ENCODE peak calls at places on chromosomes 7 and 10, in nine cellular contexts. I is right cardiac atrium; D is heart left ventricle; T is body of pancreas; W is lower lobe of right lung; A is heart right ventricle; Y is naive thymus-derived CD4-positive, alpha-beta T cell; H is CD4-positive, CD25-positive, alpha-beta regulatory T cell; G is aorta. E is an unnamed sample. For H3K27me3, the result is how much of the 10 kb centered on the place peaks cover.

GRCh38 chr10:117496616-117497028 is 45.9 kb upstream of the EMX2 start:
- ATAC-seq in T (peak), Y (peak), A (peak), I (peak), D (peak), H (peak), G (peak), W (peak), E (peak)

GRCh38 chr10:11381023-11381422 is 230.4 kb downstream of the USP6NL start:
- ATAC-seq in G (no peak), A (no peak), H (no peak), T (no peak), I (no peak), W (no peak), Y (no peak), D (no peak), E (no peak)

GRCh38 chr7:55019329-55019690 is 493 bp downstream of the EGFR start:
- ATAC-seq in G (peak), I (peak), W (peak), T (peak), Y (no peak), A (peak), D (peak), H (no peak), E (peak)

GRCh38 chr10:80199828-80200227 is 5.5 kb downstream of the ANXA11 start:
- ATAC-seq in G (peak), A (peak), I (peak), D (peak), H (no peak), W (peak), Y (no peak), T (no peak), E (peak)

GRCh38 chr10:106935978-106936451 is 228.5 kb downstream of the SORCS1 start:
- ATAC-seq in T (no peak), Y (peak), W (peak), D (no peak), A (no peak), G (no peak), H (no peak), I (peak), E (peak)

GRCh38 chr10:35916791-35917190 is 274.7 kb upstream of the FZD8 start:
- ATAC-seq in H (no peak), G (no peak), D (no peak), I (peak), A (no peak), W (no peak), Y (no peak), T (no peak), E (no peak)

GRCh38 chr10:14925268-14925667 is 28.6 kb downstream of the DCLRE1C start:
- ATAC-seq in G (no peak), A (no peak), H (no peak), W (no peak), D (no peak), Y (no peak), T (no peak), I (no peak), E (no peak)

GRCh38 chr7:4631664-4632171 is 50.4 kb upstream of the FOXK1 start:
- ATAC-seq in Y (peak), H (no peak), A (peak), T (peak), W (peak), I (peak), D (peak), G (peak), E (peak)

GRCh38 chr7:49037348-49038210 is 113.2 kb downstream of the CDC14C start:
- ATAC-seq in T (no peak), Y (no peak), A (no peak), G (no peak), W (no peak), D (no peak), H (no peak), I (no peak), E (no peak)

GRCh38 chr7:92360387-92360786 is 86.9 kb upstream of the GATAD1 start:
- ATAC-seq in T (no peak), I (no peak), H (no peak), A (no peak), W (no peak), D (no peak), G (no peak), Y (no peak), E (no peak)

GRCh38 chr10:96153065-96153464 is 23.0 kb downstream of the ZNF518A start:
- ATAC-seq in T (no peak), I (no peak), A (no peak), G (no peak), D (no peak), W (no peak), H (no peak), Y (no peak), E (no peak)

GRCh38 chr7:87853237-87853864 is 22.8 kb downstream of the SLC25A40 start:
- ATAC-seq in G (no peak), H (no peak), T (no peak), Y (no peak), W (no peak), D (no peak), A (no peak), I (no peak), E (no peak)

GRCh38 chr10:14397069-14397468 is 66.3 kb upstream of the FRMD4A start:
- ATAC-seq in Y (no peak), I (peak), A (peak), W (peak), H (no peak), D (peak), G (peak), T (peak), E (peak)

GRCh38 chr7:2710901-2711551 is 23.0 kb downstream of the AMZ1 start:
- ATAC-seq in G (no peak), I (no peak), D (no peak), H (peak), Y (peak), A (no peak), W (peak), T (no peak), E (no peak)

GRCh38 chr10:103514244-103514643 is 20.7 kb downstream of the NEURL1 start:
- ATAC-seq in H (no peak), Y (no peak), I (no peak), W (no peak), T (no peak), D (no peak), G (no peak), A (no peak), E (no peak)
- H3K27me3 ChIP-seq in H (under half), Y (under half), I (under half), W (under half), T (under half), D (under half), G (under half), A (under half), E (under half)

GRCh38 chr7:135728136-135728669 is at the start of gene SLC13A4:
- ATAC-seq in G (no peak), H (no peak), W (no peak), Y (no peak), A (no peak), D (no peak), T (no peak), I (no peak), E (no peak)
- H3K4me3 ChIP-seq in G (no peak), H (no peak), W (no peak), Y (no peak), A (no peak), D (no peak), T (no peak), I (no peak), E (no peak)

GRCh38 chr10:110151467-110151866 is 55.9 kb upstream of the MXI1 start:
- ATAC-seq in I (peak), A (no peak), T (peak), Y (no peak), G (peak), D (peak), H (no peak), W (peak), E (no peak)
- H3K27me3 ChIP-seq in I (under half), A (under half), T (under half), Y (under half), G (under half), D (under half), H (under half), W (under half), E (under half)

GRCh38 chr7:155802906-155803417 is 9.3 kb downstream of the SHH start:
- ATAC-seq in D (no peak), A (no peak), W (no peak), I (no peak), G (no peak), H (no peak), T (no peak), Y (no peak), E (no peak)

GRCh38 chr7:155802291-155802690 is 10.0 kb downstream of the SHH start:
- ATAC-seq in I (no peak), H (no peak), Y (no peak), A (no peak), G (no peak), D (no peak), W (no peak), T (no peak), E (no peak)

GRCh38 chr7:155804897-155805825 is 7.1 kb downstream of the SHH start:
- ATAC-seq in A (peak), I (no peak), W (peak), H (peak), D (peak), T (peak), G (peak), Y (peak), E (no peak)

GRCh38 chr7:155804431-155804831 is 7.8 kb downstream of the SHH start:
- ATAC-seq in I (no peak), D (no peak), Y (no peak), W (peak), H (no peak), T (no peak), A (no peak), G (no peak), E (no peak)

DNA sequence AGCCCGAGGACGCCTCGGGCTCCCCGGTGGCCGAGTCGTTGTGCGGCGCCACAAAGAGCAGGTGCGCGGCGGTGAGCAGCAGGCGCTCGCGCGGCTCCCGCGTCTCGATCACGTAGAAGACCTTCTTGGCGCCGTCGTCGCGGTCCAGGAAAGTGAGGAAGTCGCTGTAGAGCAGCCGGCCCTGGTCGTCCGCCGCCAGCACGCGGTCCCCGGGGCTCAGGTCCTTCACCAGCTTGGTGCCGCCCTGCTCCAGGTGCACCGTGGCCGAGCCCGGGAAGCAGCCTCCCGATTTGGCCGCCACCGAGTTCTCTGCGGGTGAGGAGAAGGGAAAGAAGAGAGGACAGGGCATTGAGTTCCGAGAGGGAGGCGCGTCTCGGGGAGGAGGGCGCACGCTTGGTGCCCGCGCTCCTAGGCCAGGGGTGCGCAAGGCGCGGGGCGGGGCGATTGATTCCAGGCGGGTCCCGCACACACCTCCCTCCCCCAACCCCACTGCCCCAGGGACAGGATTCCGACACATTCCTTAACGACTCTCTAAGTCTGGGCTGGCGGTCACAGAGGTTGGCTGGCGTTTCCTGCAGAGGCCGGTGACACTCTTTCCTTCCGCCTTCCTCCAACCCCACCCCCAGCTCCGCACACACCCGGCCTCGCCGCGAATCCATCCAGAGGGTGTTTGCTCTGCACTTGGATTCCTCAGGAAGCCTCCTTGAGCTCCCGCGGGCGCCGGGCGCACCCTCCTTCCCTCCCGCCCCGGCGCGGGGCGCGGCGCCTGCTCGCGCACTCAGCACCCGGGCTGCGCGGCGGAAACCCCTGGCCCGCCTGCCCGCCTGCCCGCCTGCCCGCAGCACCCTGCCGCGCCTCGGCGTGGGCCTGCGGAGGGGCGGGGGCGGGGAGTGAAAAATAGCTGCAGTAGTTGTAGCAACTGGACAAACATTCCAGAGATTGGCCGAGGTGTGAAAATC is 8.6 kb downstream of the SHH start:
- ATAC-seq in H (no peak), I (peak), D (no peak), Y (no peak), W (peak), A (no peak), T (peak), G (no peak), E (no peak)
- H3K4me3 ChIP-seq in H (no peak), I (peak), D (peak), Y (no peak), W (peak), A (peak), T (no peak), G (peak), E (peak)

DNA sequence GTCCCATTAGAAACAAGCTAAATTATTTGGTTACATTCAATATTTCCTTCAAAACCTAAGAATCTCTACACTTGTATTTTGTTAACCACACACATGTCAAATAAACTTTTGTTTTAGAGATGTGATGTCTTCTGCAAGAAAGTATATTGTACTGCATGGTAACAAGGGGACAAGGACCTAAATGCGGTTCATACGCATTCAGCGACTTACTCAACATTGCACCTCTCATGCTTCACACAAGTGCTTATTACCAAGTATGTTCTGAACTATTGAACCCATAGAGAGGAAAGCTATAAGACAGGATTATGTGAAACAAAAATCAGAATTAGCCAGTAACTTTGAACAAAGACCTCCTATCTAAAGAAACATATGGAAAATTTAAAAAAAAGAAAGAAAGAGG is 68.3 kb downstream of the CREB5 start:
- ATAC-seq in H (no peak), Y (no peak), T (no peak), I (no peak), G (no peak), W (no peak), D (no peak), A (no peak), E (no peak)
- H3K27me3 ChIP-seq in H (under half), Y (under half), T (under half), I (under half), G (under half), W (under half), D (under half), A (under half), E (under half)

DNA sequence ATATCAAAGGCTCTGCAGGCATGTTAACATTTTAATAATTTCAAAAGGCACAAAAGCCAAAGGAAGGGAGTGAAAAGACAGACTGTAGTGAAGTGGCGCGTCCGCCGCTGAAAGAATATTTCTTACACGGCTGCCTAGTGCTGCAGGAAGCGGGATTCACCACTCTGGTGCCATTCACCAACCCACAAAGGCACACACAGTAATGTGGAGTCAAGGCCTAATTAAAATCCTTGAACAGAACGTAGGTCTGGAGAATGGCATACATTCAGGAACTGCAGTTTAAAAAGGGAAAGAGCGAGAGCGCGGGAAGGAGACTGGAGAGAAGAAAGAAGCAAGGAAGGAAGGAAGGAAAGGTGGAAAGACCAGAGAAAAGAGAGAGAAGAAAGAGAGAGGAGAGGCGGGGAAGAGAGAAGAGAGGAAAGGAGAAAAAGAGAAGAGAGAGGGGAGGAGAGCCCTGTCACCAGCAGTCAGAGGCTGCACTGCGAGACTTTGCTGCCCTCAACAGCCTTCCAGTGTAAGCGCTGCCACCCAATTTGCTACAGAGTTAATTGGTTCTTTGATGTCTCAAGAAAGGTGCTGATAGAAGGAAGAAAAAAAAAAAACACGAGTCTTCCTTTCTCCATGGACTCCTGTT is 554.0 kb downstream of the MDFIC start:
- ATAC-seq in D (peak), W (no peak), I (no peak), G (no peak), T (no peak), A (no peak), H (no peak), Y (peak), E (no peak)
- H3K4me3 ChIP-seq in D (no peak), W (no peak), I (no peak), G (no peak), T (no peak), A (no peak), H (no peak), Y (no peak), E (no peak)

DNA sequence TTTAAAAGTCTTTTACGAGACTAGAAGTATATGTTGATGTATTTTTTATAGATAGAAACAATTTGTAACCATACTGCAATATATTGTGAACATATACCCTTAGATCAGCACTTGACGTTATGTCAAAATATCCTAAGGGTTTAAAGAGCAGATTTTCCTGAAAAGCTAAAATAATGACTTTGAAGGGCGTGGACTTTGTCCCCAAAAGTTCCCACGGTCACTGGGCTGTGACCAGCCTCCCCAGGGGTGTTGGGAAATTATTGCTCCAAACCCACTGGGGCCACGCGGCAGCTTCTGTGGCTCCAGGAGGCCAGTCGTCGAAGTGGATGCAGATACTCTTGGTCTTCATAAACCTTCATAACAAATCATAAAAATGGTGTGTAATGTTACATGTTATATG is 29.9 kb downstream of the DNAJB6 start:
- ATAC-seq in D (no peak), G (no peak), T (no peak), Y (no peak), W (no peak), I (no peak), A (no peak), H (no peak), E (no peak)
- H3K27me3 ChIP-seq in D (under half), G (under half), T (under half), Y (under half), W (under half), I (under half), A (under half), H (under half), E (under half)

E was measured in gastroesophageal sphincter.